ENCODE peak calls at places on chromosomes 7 and 10, in nine cellular contexts. One of them, this sample, is unnamed.

GRCh38 chr7:4845740-4846142 is 16.1 kb downstream of the PAPOLB start:
- DNase-seq in CD8-positive, alpha-beta T cell: no peak
- DNase-seq in fibroblast of lung: no peak
- DNase-seq in upper lobe of left lung: peak; percentile 70
- DNase-seq in lower lobe of right lung: no peak
- DNase-seq in HCT116: no peak
- DNase-seq in neuronal stem cell: peak; percentile 33
- DNase-seq in tibial artery: peak; percentile 39
- DNase-seq in left ventricle myocardium inferior: peak; percentile 45
- DNase-seq in this sample: no peak

GRCh38 chr7:128916643-128916915 is 6.1 kb upstream of the KCP start:
- DNase-seq in CD8-positive, alpha-beta T cell: no peak
- DNase-seq in fibroblast of lung: no peak
- DNase-seq in upper lobe of left lung: no peak
- DNase-seq in lower lobe of right lung: no peak
- DNase-seq in HCT116: no peak
- DNase-seq in neuronal stem cell: no peak
- DNase-seq in tibial artery: no peak
- DNase-seq in left ventricle myocardium inferior: no peak
- DNase-seq in this sample: no peak

GRCh38 chr7:115037128-115037802 is 115.4 kb downstream of the MDFIC start:
- DNase-seq in CD8-positive, alpha-beta T cell: no peak
- DNase-seq in fibroblast of lung: peak; percentile 15
- DNase-seq in upper lobe of left lung: no peak
- DNase-seq in lower lobe of right lung: no peak
- DNase-seq in HCT116: no peak
- DNase-seq in neuronal stem cell: no peak
- DNase-seq in tibial artery: no peak
- DNase-seq in left ventricle myocardium inferior: no peak
- DNase-seq in this sample: no peak

GRCh38 chr7:85396676-85397075 is 209.8 kb upstream of the SEMA3D start:
- DNase-seq in CD8-positive, alpha-beta T cell: no peak
- DNase-seq in fibroblast of lung: no peak
- DNase-seq in upper lobe of left lung: no peak
- DNase-seq in lower lobe of right lung: no peak
- DNase-seq in HCT116: no peak
- DNase-seq in neuronal stem cell: no peak
- DNase-seq in tibial artery: no peak
- DNase-seq in left ventricle myocardium inferior: no peak
- DNase-seq in this sample: no peak

GRCh38 chr10:45514283-45515270 is 140.6 kb downstream of the ALOX5 start:
- DNase-seq in CD8-positive, alpha-beta T cell: no peak
- DNase-seq in fibroblast of lung: peak; percentile 26
- DNase-seq in upper lobe of left lung: peak; percentile 45
- DNase-seq in lower lobe of right lung: no peak
- DNase-seq in HCT116: no peak
- DNase-seq in neuronal stem cell: no peak
- DNase-seq in tibial artery: no peak
- DNase-seq in left ventricle myocardium inferior: no peak
- DNase-seq in this sample: no peak

GRCh38 chr7:112080441-112080840 is 125.8 kb downstream of the DOCK4 start:
- DNase-seq in CD8-positive, alpha-beta T cell: no peak
- DNase-seq in fibroblast of lung: peak; percentile 87
- DNase-seq in upper lobe of left lung: no peak
- DNase-seq in lower lobe of right lung: no peak
- DNase-seq in HCT116: no peak
- DNase-seq in neuronal stem cell: no peak
- DNase-seq in tibial artery: peak; percentile 32
- DNase-seq in left ventricle myocardium inferior: no peak
- DNase-seq in this sample: no peak

GRCh38 chr7:99339595-99339994 is 13.9 kb downstream of the ARPC1A start:
- DNase-seq in CD8-positive, alpha-beta T cell: no peak
- DNase-seq in fibroblast of lung: no peak
- DNase-seq in upper lobe of left lung: no peak
- DNase-seq in lower lobe of right lung: no peak
- DNase-seq in HCT116: no peak
- DNase-seq in neuronal stem cell: no peak
- DNase-seq in tibial artery: no peak
- DNase-seq in left ventricle myocardium inferior: no peak
- DNase-seq in this sample: no peak

GRCh38 chr7:128000048-128000447 is 31.2 kb downstream of the LRRC4 start:
- DNase-seq in CD8-positive, alpha-beta T cell: no peak
- DNase-seq in fibroblast of lung: no peak
- DNase-seq in upper lobe of left lung: no peak
- DNase-seq in lower lobe of right lung: no peak
- DNase-seq in HCT116: no peak
- DNase-seq in neuronal stem cell: no peak
- DNase-seq in tibial artery: no peak
- DNase-seq in left ventricle myocardium inferior: no peak
- DNase-seq in this sample: no peak

GRCh38 chr10:954396-954795 is 22.9 kb upstream of the LARP4B start:
- DNase-seq in CD8-positive, alpha-beta T cell: no peak
- DNase-seq in fibroblast of lung: no peak
- DNase-seq in upper lobe of left lung: peak; percentile 62
- DNase-seq in lower lobe of right lung: no peak
- DNase-seq in HCT116: no peak
- DNase-seq in neuronal stem cell: no peak
- DNase-seq in tibial artery: no peak
- DNase-seq in left ventricle myocardium inferior: no peak
- DNase-seq in this sample: no peak

GRCh38 chr10:113062977-113063967 is 113.2 kb downstream of the TCF7L2 start:
- DNase-seq in CD8-positive, alpha-beta T cell: no peak
- DNase-seq in fibroblast of lung: peak; percentile 67
- DNase-seq in upper lobe of left lung: no peak
- DNase-seq in lower lobe of right lung: no peak
- DNase-seq in HCT116: no peak
- DNase-seq in neuronal stem cell: no peak
- DNase-seq in tibial artery: no peak
- DNase-seq in left ventricle myocardium inferior: no peak
- DNase-seq in this sample: no peak

GRCh38 chr7:152148706-152149105 is 123.2 kb downstream of the GALNT11 start:
- DNase-seq in CD8-positive, alpha-beta T cell: no peak
- DNase-seq in fibroblast of lung: no peak
- DNase-seq in upper lobe of left lung: no peak
- DNase-seq in lower lobe of right lung: no peak
- DNase-seq in HCT116: no peak
- DNase-seq in neuronal stem cell: no peak
- DNase-seq in tibial artery: no peak
- DNase-seq in left ventricle myocardium inferior: no peak
- DNase-seq in this sample: no peak

GRCh38 chr7:155466814-155467675 is 9.1 kb downstream of the EN2 start:
- DNase-seq in CD8-positive, alpha-beta T cell: no peak
- DNase-seq in fibroblast of lung: no peak
- DNase-seq in upper lobe of left lung: peak; percentile 84
- DNase-seq in lower lobe of right lung: no peak
- DNase-seq in HCT116: no peak
- DNase-seq in neuronal stem cell: peak; percentile 82
- DNase-seq in tibial artery: no peak
- DNase-seq in left ventricle myocardium inferior: no peak
- DNase-seq in this sample: no peak

GRCh38 chr10:75071164-75071489 is 40.3 kb upstream of the SAMD8 start:
- DNase-seq in CD8-positive, alpha-beta T cell: no peak
- DNase-seq in fibroblast of lung: peak; percentile 20
- DNase-seq in upper lobe of left lung: peak; percentile 42
- DNase-seq in lower lobe of right lung: no peak
- DNase-seq in HCT116: no peak
- DNase-seq in neuronal stem cell: no peak
- DNase-seq in tibial artery: no peak
- DNase-seq in left ventricle myocardium inferior: peak; percentile 24
- DNase-seq in this sample: no peak

GRCh38 chr7:157006829-157007469 is 3.5 kb downstream of the MNX1 start:
- DNase-seq in CD8-positive, alpha-beta T cell: no peak
- DNase-seq in fibroblast of lung: no peak
- DNase-seq in upper lobe of left lung: no peak
- DNase-seq in lower lobe of right lung: no peak
- DNase-seq in HCT116: no peak
- DNase-seq in neuronal stem cell: no peak
- DNase-seq in tibial artery: no peak
- DNase-seq in left ventricle myocardium inferior: no peak
- DNase-seq in this sample: no peak
- H3K4me1 ChIP-seq in CD8-positive, alpha-beta T cell: peaks cover 22% of the 10 kb centered on the region
- H3K4me1 ChIP-seq in fibroblast of lung: no peaks in the 10 kb centered on the region
- H3K4me1 ChIP-seq in upper lobe of left lung: peaks cover 31% of the 10 kb centered on the region
- H3K4me1 ChIP-seq in lower lobe of right lung: peaks cover 19% of the 10 kb centered on the region
- H3K4me1 ChIP-seq in HCT116: peaks cover 14% of the 10 kb centered on the region
- H3K4me1 ChIP-seq in neuronal stem cell: peaks cover 11% of the 10 kb centered on the region
- H3K4me1 ChIP-seq in tibial artery: peaks cover 58% of the 10 kb centered on the region
- H3K4me1 ChIP-seq in left ventricle myocardium inferior: peaks cover 63% of the 10 kb centered on the region
- H3K4me1 ChIP-seq in this sample: peaks cover 5% of the 10 kb centered on the region

GRCh38 chr7:3020416-3020815 is 23.3 kb downstream of the CARD11 start:
- DNase-seq in CD8-positive, alpha-beta T cell: no peak
- DNase-seq in fibroblast of lung: no peak
- DNase-seq in upper lobe of left lung: no peak
- DNase-seq in lower lobe of right lung: no peak
- DNase-seq in HCT116: no peak
- DNase-seq in neuronal stem cell: no peak
- DNase-seq in tibial artery: no peak
- DNase-seq in left ventricle myocardium inferior: no peak
- DNase-seq in this sample: no peak
- H3K27ac ChIP-seq in CD8-positive, alpha-beta T cell: no peak overlapping the region
- H3K27ac ChIP-seq in fibroblast of lung: no peak overlapping the region
- H3K27ac ChIP-seq in upper lobe of left lung: no peak overlapping the region
- H3K27ac ChIP-seq in lower lobe of right lung: no peak overlapping the region
- H3K27ac ChIP-seq in HCT116: no peak overlapping the region
- H3K27ac ChIP-seq in neuronal stem cell: no peak overlapping the region
- H3K27ac ChIP-seq in tibial artery: no peak overlapping the region
- H3K27ac ChIP-seq in left ventricle myocardium inferior: no peak overlapping the region
- H3K27ac ChIP-seq in this sample: no peak overlapping the region

DNA sequence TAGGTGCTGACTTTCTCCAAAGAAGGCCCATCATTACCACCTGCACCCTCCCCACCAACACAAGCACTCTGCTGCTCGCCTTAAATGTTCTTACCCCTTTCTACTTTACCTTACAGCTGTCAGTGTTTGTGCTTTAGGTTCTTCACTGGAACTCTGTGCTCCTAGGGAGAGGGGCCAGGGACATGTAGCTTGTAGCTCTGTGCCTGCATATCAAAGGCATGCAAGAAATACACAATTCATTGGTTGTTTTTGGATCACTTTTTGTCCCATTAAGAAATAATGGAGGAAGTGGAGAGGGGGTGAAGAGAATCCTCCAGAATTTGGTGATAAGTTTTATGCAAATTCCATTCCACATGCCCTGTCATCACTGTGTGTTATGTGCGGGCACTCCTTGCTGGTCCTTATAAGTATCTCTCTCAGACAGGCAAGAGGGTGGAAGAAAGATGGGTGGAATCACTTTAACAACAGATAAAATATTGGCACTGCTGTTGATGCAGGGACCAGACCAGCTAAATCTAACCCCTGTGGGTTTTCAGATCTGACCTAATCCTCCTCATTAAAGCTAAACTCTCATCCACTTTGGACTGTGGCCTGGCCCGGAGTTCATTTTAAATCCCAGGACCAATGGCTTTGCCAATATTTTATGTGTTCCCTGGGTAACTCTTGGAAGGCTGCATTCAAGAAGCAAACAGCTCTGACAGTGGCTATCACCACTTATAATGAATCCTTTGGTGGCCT is 375.8 kb upstream of the NFE2L3 start:
- DNase-seq in CD8-positive, alpha-beta T cell: no peak
- DNase-seq in fibroblast of lung: no peak
- DNase-seq in upper lobe of left lung: no peak
- DNase-seq in lower lobe of right lung: no peak
- DNase-seq in HCT116: no peak
- DNase-seq in neuronal stem cell: no peak
- DNase-seq in tibial artery: peak; percentile 69
- DNase-seq in left ventricle myocardium inferior: peak; percentile 36
- DNase-seq in this sample: no peak
- H3K27me3 ChIP-seq in CD8-positive, alpha-beta T cell: no peaks in the 10 kb centered on the region
- H3K27me3 ChIP-seq in fibroblast of lung: no peaks in the 10 kb centered on the region
- H3K27me3 ChIP-seq in upper lobe of left lung: no peaks in the 10 kb centered on the region
- H3K27me3 ChIP-seq in lower lobe of right lung: no peaks in the 10 kb centered on the region
- H3K27me3 ChIP-seq in HCT116: peaks cover 3% of the 10 kb centered on the region
- H3K27me3 ChIP-seq in neuronal stem cell: no peaks in the 10 kb centered on the region
- H3K27me3 ChIP-seq in tibial artery: no peaks in the 10 kb centered on the region
- H3K27me3 ChIP-seq in left ventricle myocardium inferior: no peaks in the 10 kb centered on the region
- H3K27me3 ChIP-seq in this sample: no peaks in the 10 kb centered on the region

GRCh38 chr10:103851261-103851660 is 4.1 kb downstream of the SH3PXD2A start:
- DNase-seq in CD8-positive, alpha-beta T cell: no peak
- DNase-seq in fibroblast of lung: no peak
- DNase-seq in upper lobe of left lung: no peak
- DNase-seq in lower lobe of right lung: no peak
- DNase-seq in HCT116: no peak
- DNase-seq in neuronal stem cell: no peak
- DNase-seq in tibial artery: no peak
- DNase-seq in left ventricle myocardium inferior: no peak
- DNase-seq in this sample: no peak
- H3K4me1 ChIP-seq in CD8-positive, alpha-beta T cell: peaks cover 17% of the 10 kb centered on the region
- H3K4me1 ChIP-seq in fibroblast of lung: peaks cover 41% of the 10 kb centered on the region
- H3K4me1 ChIP-seq in upper lobe of left lung: peaks cover 61% of the 10 kb centered on the region
- H3K4me1 ChIP-seq in lower lobe of right lung: peaks cover 69% of the 10 kb centered on the region
- H3K4me1 ChIP-seq in HCT116: no peaks in the 10 kb centered on the region
- H3K4me1 ChIP-seq in neuronal stem cell: peaks cover 12% of the 10 kb centered on the region
- H3K4me1 ChIP-seq in tibial artery: peaks cover 49% of the 10 kb centered on the region
- H3K4me1 ChIP-seq in left ventricle myocardium inferior: peaks cover 86% of the 10 kb centered on the region
- H3K4me1 ChIP-seq in this sample: peaks cover 19% of the 10 kb centered on the region

DNA sequence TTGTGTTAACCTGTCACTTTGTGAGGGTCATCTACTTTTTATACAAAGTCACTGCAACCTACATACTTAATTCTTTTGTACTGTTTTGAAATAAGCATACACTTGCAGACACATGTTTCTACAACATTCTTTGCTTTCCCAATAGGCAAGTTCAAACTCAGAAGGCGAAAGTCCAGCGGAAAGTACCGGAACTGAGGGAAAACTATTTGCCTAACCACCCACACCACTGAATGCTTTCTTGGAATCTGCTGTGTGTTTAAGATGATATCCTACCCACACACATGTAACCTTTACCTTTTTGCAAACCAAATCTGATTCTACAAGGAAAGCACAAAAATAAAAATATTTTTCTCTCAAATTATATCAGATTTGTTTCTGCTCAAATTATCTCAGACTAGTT is 139.4 kb upstream of the AGR3 start:
- DNase-seq in CD8-positive, alpha-beta T cell: no peak
- DNase-seq in fibroblast of lung: peak; percentile 84
- DNase-seq in upper lobe of left lung: no peak
- DNase-seq in lower lobe of right lung: no peak
- DNase-seq in HCT116: no peak
- DNase-seq in neuronal stem cell: no peak
- DNase-seq in tibial artery: no peak
- DNase-seq in left ventricle myocardium inferior: no peak
- DNase-seq in this sample: no peak
- H3K27ac ChIP-seq in CD8-positive, alpha-beta T cell: no peak overlapping the region
- H3K27ac ChIP-seq in fibroblast of lung: no peak overlapping the region
- H3K27ac ChIP-seq in upper lobe of left lung: no peak overlapping the region
- H3K27ac ChIP-seq in lower lobe of right lung: no peak overlapping the region
- H3K27ac ChIP-seq in HCT116: no peak overlapping the region
- H3K27ac ChIP-seq in neuronal stem cell: no peak overlapping the region
- H3K27ac ChIP-seq in tibial artery: no peak overlapping the region
- H3K27ac ChIP-seq in left ventricle myocardium inferior: no peak overlapping the region
- H3K27ac ChIP-seq in this sample: no peak overlapping the region

GRCh38 chr10:129918836-129919235 is 45.2 kb downstream of the EBF3 start:
- DNase-seq in CD8-positive, alpha-beta T cell: no peak
- DNase-seq in fibroblast of lung: no peak
- DNase-seq in upper lobe of left lung: no peak
- DNase-seq in lower lobe of right lung: no peak
- DNase-seq in HCT116: no peak
- DNase-seq in neuronal stem cell: no peak
- DNase-seq in tibial artery: no peak
- DNase-seq in left ventricle myocardium inferior: peak; percentile 3
- DNase-seq in this sample: no peak
- H3K27me3 ChIP-seq in CD8-positive, alpha-beta T cell: no peaks in the 10 kb centered on the region
- H3K27me3 ChIP-seq in fibroblast of lung: no peaks in the 10 kb centered on the region
- H3K27me3 ChIP-seq in upper lobe of left lung: no peaks in the 10 kb centered on the region
- H3K27me3 ChIP-seq in lower lobe of right lung: no peaks in the 10 kb centered on the region
- H3K27me3 ChIP-seq in HCT116: no peaks in the 10 kb centered on the region
- H3K27me3 ChIP-seq in neuronal stem cell: no peaks in the 10 kb centered on the region
- H3K27me3 ChIP-seq in tibial artery: no peaks in the 10 kb centered on the region
- H3K27me3 ChIP-seq in left ventricle myocardium inferior: no peaks in the 10 kb centered on the region
- H3K27me3 ChIP-seq in this sample: no peaks in the 10 kb centered on the region

GRCh38 chr10:72013202-72013945 is 49.2 kb downstream of the CHST3 start:
- DNase-seq in CD8-positive, alpha-beta T cell: no peak
- DNase-seq in fibroblast of lung: no peak
- DNase-seq in upper lobe of left lung: no peak
- DNase-seq in lower lobe of right lung: no peak
- DNase-seq in HCT116: no peak
- DNase-seq in neuronal stem cell: no peak
- DNase-seq in tibial artery: no peak
- DNase-seq in left ventricle myocardium inferior: peak; percentile 73
- DNase-seq in this sample: no peak
- H3K4me1 ChIP-seq in CD8-positive, alpha-beta T cell: no peaks in the 10 kb centered on the region
- H3K4me1 ChIP-seq in fibroblast of lung: peaks cover 16% of the 10 kb centered on the region
- H3K4me1 ChIP-seq in upper lobe of left lung: peaks cover 35% of the 10 kb centered on the region
- H3K4me1 ChIP-seq in lower lobe of right lung: peaks cover 47% of the 10 kb centered on the region
- H3K4me1 ChIP-seq in HCT116: no peaks in the 10 kb centered on the region
- H3K4me1 ChIP-seq in neuronal stem cell: peaks cover 26% of the 10 kb centered on the region
- H3K4me1 ChIP-seq in tibial artery: peaks cover 69% of the 10 kb centered on the region
- H3K4me1 ChIP-seq in left ventricle myocardium inferior: peaks cover 98% of the 10 kb centered on the region
- H3K4me1 ChIP-seq in this sample: peaks cover 67% of the 10 kb centered on the region